ENCODE peak calls at places on chromosome 13, in six cellular contexts. P is central memory CD4-positive, alpha-beta T cell; C is left ventricle myocardium inferior; Z is T-helper 1 cell; H is EL; Q is T-helper 9 cell. G is an unnamed sample.

GRCh38 chr13:26562538-26562890 is 5.0 kb downstream of the WASF3 start:
- DNase-seq in P (no peak), C (no peak), Z (no peak), H (peak), Q (no peak), G (no peak)

GRCh38 chr13:114077121-114077937 is 55.1 kb downstream of the RASA3 start:
- DNase-seq in P (no peak), C (no peak), Z (no peak), H (no peak), Q (no peak), G (no peak)

GRCh38 chr13:40794414-40795368 is 5.3 kb downstream of the SLC25A15 start:
- DNase-seq in P (no peak), C (no peak), Z (no peak), H (no peak), Q (no peak), G (no peak)

GRCh38 chr13:68190826-68191225 is 960.7 kb upstream of the PCDH9 start:
- DNase-seq in P (no peak), C (no peak), Z (no peak), H (no peak), Q (no peak), G (no peak)

GRCh38 chr13:26819067-26819466 is 58.5 kb upstream of the GPR12 start:
- DNase-seq in P (no peak), C (no peak), Z (no peak), H (no peak), Q (no peak), G (no peak)

GRCh38 chr13:73142091-73142490 is 83.3 kb downstream of the KLF5 start:
- DNase-seq in P (no peak), C (no peak), Z (no peak), H (no peak), Q (no peak), G (no peak)

GRCh38 chr13:105519766-105520165 is 1015.7 kb downstream of the EFNB2 start:
- DNase-seq in P (no peak), C (no peak), Z (no peak), H (peak), Q (no peak), G (no peak)

GRCh38 chr13:86585826-86586225 is 786.6 kb upstream of the SLITRK6 start:
- DNase-seq in P (no peak), C (peak), Z (no peak), H (no peak), Q (no peak), G (no peak)

GRCh38 chr13:65468628-65469027 is 1761.5 kb downstream of the PCDH9 start:
- DNase-seq in P (no peak), C (no peak), Z (no peak), H (peak), Q (no peak), G (no peak)

G was measured in NK-92 treated with Interleukin-12 subunit alpha and Interleukin-12 subunit beta, amount 100 ng/mL, for 24 hours.